ENCODE peak calls at places on chromosomes 7 and 10, in ten cellular contexts. M is bronchial epithelial cell; X is T-helper 2 cell; K is naive thymus-derived CD8-positive, alpha-beta T cell; P is NCI-H526 treated with DMSO at 0.1 percent for 48 hours; C is HCT116; S is AG08395; N is H54; H is NCI-H2081; U is mesothelial cell of epicardium. F is an unnamed sample.

GRCh38 chr7:157813053-157813452 is 476.2 kb downstream of the DNAJB6 start:
- DNase-seq in M (no peak), X (no peak), K (no peak), P (no peak), C (no peak), S (no peak), N (no peak), H (no peak), U (no peak), F (no peak)

GRCh38 chr7:92926697-92927044 is 90.3 kb upstream of the CDK6 start:
- DNase-seq in M (no peak), X (no peak), K (no peak), P (no peak), C (no peak), S (no peak), N (no peak), H (no peak), U (no peak), F (no peak)

GRCh38 chr10:34031410-34031809 is 696.9 kb upstream of the NRP1 start:
- DNase-seq in M (peak; percentile 27), X (no peak), K (no peak), P (no peak), C (no peak), S (peak; percentile 81), N (no peak), H (no peak), U (no peak), F (no peak)

GRCh38 chr7:142583424-142583823 is 165.8 kb upstream of the PRSS1 start:
- DNase-seq in M (peak; percentile 95), X (no peak), K (no peak), P (no peak), C (peak; percentile 63), S (peak; percentile 86), N (peak; percentile 45), H (no peak), U (no peak), F (no peak)

GRCh38 chr7:127250312-127251047 is 2.3 kb downstream of the GRM8 start:
- DNase-seq in M (peak; percentile 23), X (no peak), K (no peak), P (no peak), C (no peak), S (no peak), N (no peak), H (no peak), U (no peak), F (no peak)

GRCh38 chr7:127708788-127709187 is 56.8 kb downstream of the SND1 start:
- DNase-seq in M (peak; percentile 69), X (no peak), K (peak; percentile 71), P (peak; percentile 48), C (peak; percentile 54), S (peak; percentile 81), N (peak; percentile 6), H (peak; percentile 76), U (peak; percentile 30), F (peak; percentile 36)

GRCh38 chr10:121522841-121523240 is 75.4 kb downstream of the FGFR2 start:
- DNase-seq in M (no peak), X (no peak), K (no peak), P (no peak), C (no peak), S (no peak), N (no peak), H (no peak), U (no peak), F (no peak)

GRCh38 chr7:134694299-134694698 is 47.6 kb downstream of the BPGM start:
- DNase-seq in M (no peak), X (no peak), K (no peak), P (no peak), C (no peak), S (no peak), N (peak; percentile 13), H (no peak), U (no peak), F (no peak)

GRCh38 chr10:69644658-69645295 is 14.7 kb downstream of the FAM241B start:
- DNase-seq in M (peak; percentile 49), X (no peak), K (no peak), P (peak; percentile 9), C (peak; percentile 35), S (peak; percentile 89), N (peak; percentile 93), H (peak; percentile 76), U (no peak), F (no peak)

GRCh38 chr7:27873981-27874957 is 134.3 kb downstream of the TAX1BP1 start:
- DNase-seq in M (no peak), X (no peak), K (no peak), P (no peak), C (no peak), S (peak; percentile 67), N (peak; percentile 94), H (no peak), U (no peak), F (no peak)

GRCh38 chr10:24603333-24603732 is 120.4 kb downstream of the ARHGAP21 start:
- DNase-seq in M (peak; percentile 74), X (no peak), K (no peak), P (no peak), C (no peak), S (peak; percentile 56), N (peak; percentile 26), H (no peak), U (no peak), F (no peak)

GRCh38 chr7:114648680-114649079 is 234.1 kb downstream of the FOXP2 start:
- DNase-seq in M (no peak), X (no peak), K (no peak), P (no peak), C (no peak), S (no peak), N (no peak), H (peak; percentile 54), U (no peak), F (no peak)

GRCh38 chr10:68578945-68579344 is 18.8 kb downstream of the TET1 start:
- DNase-seq in M (no peak), X (no peak), K (no peak), P (no peak), C (no peak), S (no peak), N (no peak), H (no peak), U (no peak), F (no peak)

GRCh38 chr7:36607741-36608140 is 116.6 kb downstream of the AOAH start:
- DNase-seq in M (no peak), X (no peak), K (no peak), P (no peak), C (no peak), S (no peak), N (no peak), H (no peak), U (no peak), F (no peak)

GRCh38 chr10:44262551-44263251 is 122.2 kb downstream of the CXCL12 start:
- DNase-seq in M (no peak), X (no peak), K (no peak), P (no peak), C (no peak), S (no peak), N (no peak), H (no peak), U (no peak), F (no peak)

GRCh38 chr10:34994565-34995142 is 95.5 kb downstream of the CUL2 start:
- DNase-seq in M (peak; percentile 87), X (no peak), K (peak; percentile 17), P (peak; percentile 29), C (peak; percentile 76), S (peak; percentile 46), N (peak; percentile 61), H (peak; percentile 62), U (no peak), F (no peak)

F was measured in CD8-positive, alpha-beta memory T cell.